ENCODE peak calls at places on chromosomes 4 and X, in ten cellular contexts. T is retinal pigment epithelial cell; E is HTR-8/SVneo; S is Ammon's horn; R is neural crest cell; H is esophagus squamous epithelium; B is NB4; M is RPMI8226; Q is MCF 10A; J is stimulated activated CD4-positive, alpha-beta T cell treated with anti-CD3 and anti-CD28 coated beads, Interleukin-12 subunit alpha, Interleukin-12 subunit beta, amount 100 ng/mL, for 48 hours. O is an unnamed sample.
A peak's percentile ranks its signal among the peaks of the same experiment; 100 is the strongest.

GRCh38 chr4:1769692-1770091 is 23.4 kb upstream of the FGFR3 start:
- DNase-seq in J (no peak), S (no peak), Q (no peak), B (no peak), H (no peak), E (no peak), R (no peak), M (no peak), T (no peak), O (no peak)

GRCh38 chrX:21487832-21488231 is 113.6 kb downstream of the CNKSR2 start:
- DNase-seq in S (no peak), T (peak; percentile 12), R (no peak), H (no peak), Q (peak; percentile 35), E (no peak), B (no peak), J (no peak), M (peak; percentile 18), O (no peak)

GRCh38 chr4:139665690-139666529 is at the start of gene MGST2:
- DNase-seq in E (peak; percentile 72), T (peak; percentile 52), R (peak; percentile 48), M (peak; percentile 56), J (no peak), S (peak; percentile 69), H (peak; percentile 11), Q (peak; percentile 65), B (peak; percentile 79), O (peak; percentile 48)

GRCh38 chr4:141933978-141934377 is 297.6 kb downstream of the IL15 start:
- DNase-seq in E (no peak), H (no peak), R (no peak), B (no peak), T (no peak), S (no peak), J (no peak), Q (peak; percentile 6), M (no peak), O (no peak)

GRCh38 chrX:153651540-153652079 is 4.6 kb downstream of the DUSP9 start:
- DNase-seq in S (no peak), R (no peak), J (no peak), Q (peak; percentile 14), B (peak; percentile 47), T (no peak), H (no peak), E (no peak), M (peak; percentile 47), O (no peak)

GRCh38 chrX:41734530-41734929 is 10.5 kb downstream of the GPR82 start:
- DNase-seq in H (no peak), R (no peak), E (peak; percentile 3), J (no peak), Q (peak; percentile 16), M (peak; percentile 20), B (peak; percentile 59), T (no peak), S (peak; percentile 44), O (no peak)

GRCh38 chr4:184310881-184311709 is 93.4 kb upstream of the ENPP6 start:
- DNase-seq in T (peak; percentile 16), H (no peak), B (no peak), J (no peak), S (peak; percentile 25), R (no peak), Q (no peak), M (no peak), E (no peak), O (peak; percentile 74)

GRCh38 chr4:139684351-139684750 is 18.7 kb downstream of the MGST2 start:
- DNase-seq in M (no peak), Q (no peak), T (no peak), J (no peak), H (no peak), R (no peak), S (no peak), B (no peak), E (no peak), O (no peak)

GRCh38 chr4:147370473-147370872 is 110.4 kb upstream of the EDNRA start:
- DNase-seq in Q (peak; percentile 66), H (no peak), B (no peak), T (no peak), J (no peak), M (no peak), R (no peak), S (no peak), E (no peak), O (no peak)

GRCh38 chrX:123425904-123426303 is 241.8 kb downstream of the GRIA3 start:
- DNase-seq in E (no peak), M (no peak), H (no peak), S (peak; percentile 50), B (no peak), T (no peak), Q (peak; percentile 66), J (no peak), R (no peak), O (no peak)

GRCh38 chr4:188408244-188409067 is 269.2 kb downstream of the TRIML1 start:
- DNase-seq in T (no peak), H (no peak), M (no peak), E (no peak), Q (no peak), R (no peak), B (no peak), S (no peak), J (no peak), O (no peak)

GRCh38 chr4:127604949-127605709 is 27.6 kb upstream of the INTU start:
- DNase-seq in B (peak; percentile 46), T (no peak), R (no peak), J (no peak), Q (peak; percentile 56), S (no peak), M (peak; percentile 31), E (no peak), H (no peak), O (no peak)

GRCh38 chr4:100188829-100189228 is 1.4 kb downstream of the DDIT4L start:
- DNase-seq in T (no peak), R (no peak), M (peak; percentile 52), J (no peak), E (no peak), H (no peak), S (no peak), B (no peak), Q (peak; percentile 50), O (no peak)

GRCh38 chr4:125432078-125432477 is 117.3 kb downstream of the FAT4 start:
- DNase-seq in H (no peak), S (peak; percentile 60), Q (peak; percentile 3), E (peak; percentile 23), J (no peak), R (no peak), M (no peak), B (peak; percentile 4), T (no peak), O (no peak)

GRCh38 chr4:8542776-8543525 is 37.2 kb upstream of the GPR78 start:
- DNase-seq in T (no peak), E (no peak), B (no peak), H (no peak), M (peak; percentile 30), R (no peak), S (no peak), J (no peak), Q (no peak), O (no peak)

GRCh38 chrX:33339219-33339618 is 127.9 kb upstream of the DMD start:
- DNase-seq in J (no peak), H (no peak), S (peak; percentile 25), R (no peak), E (peak; percentile 5), M (no peak), T (no peak), B (no peak), Q (peak; percentile 11), O (no peak)

GRCh38 chr4:41307633-41308032 is 50.9 kb downstream of the UCHL1 start:
- DNase-seq in H (no peak), T (no peak), R (no peak), E (no peak), Q (no peak), M (no peak), S (no peak), J (no peak), B (peak; percentile 13), O (no peak)

GRCh38 chrX:56738670-56739069 is 9.6 kb downstream of the NBDY start:
- DNase-seq in R (no peak), H (no peak), J (no peak), B (no peak), T (no peak), S (no peak), E (no peak), M (no peak), Q (no peak), O (no peak)

GRCh38 chrX:118968031-118968430 is 6.4 kb upstream of the LONRF3 start:
- DNase-seq in S (peak; percentile 6), T (no peak), J (no peak), Q (peak; percentile 14), E (no peak), H (no peak), M (no peak), R (no peak), B (no peak), O (no peak)

GRCh38 chrX:18490816-18491215 is 65.4 kb downstream of the CDKL5 start:
- DNase-seq in J (no peak), H (no peak), S (no peak), T (no peak), Q (no peak), E (no peak), M (no peak), R (no peak), B (no peak), O (no peak)

GRCh38 chr4:165972747-165973146 is 99.7 kb downstream of the TLL1 start:
- DNase-seq in R (no peak), B (no peak), H (no peak), M (no peak), J (no peak), T (peak; percentile 82), Q (peak; percentile 30), S (no peak), E (no peak), O (no peak)

GRCh38 chr4:127730142-127730913 is at the start of gene SLC25A31:
- DNase-seq in R (no peak), Q (no peak), B (no peak), T (no peak), H (no peak), S (no peak), E (no peak), J (no peak), M (no peak), O (no peak)

GRCh38 chr4:166277406-166277805 is 404.4 kb downstream of the TLL1 start:
- DNase-seq in T (no peak), H (no peak), J (no peak), M (no peak), R (no peak), S (no peak), Q (no peak), E (peak; percentile 17), B (no peak), O (no peak)

GRCh38 chr4:169765845-169766244 is 8.1 kb upstream of the HPF1 start:
- DNase-seq in S (no peak), E (no peak), M (no peak), J (no peak), H (no peak), Q (peak; percentile 14), B (no peak), T (peak; percentile 61), R (no peak), O (no peak)

GRCh38 chrX:39249999-39250398 is 448.7 kb downstream of the MID1IP1 start:
- DNase-seq in E (no peak), B (peak; percentile 3), J (no peak), R (no peak), H (no peak), Q (no peak), T (no peak), M (no peak), S (no peak), O (no peak)

GRCh38 chr4:13705521-13706035 is 78.1 kb upstream of the BOD1L1 start:
- DNase-seq in S (no peak), R (no peak), E (no peak), Q (peak; percentile 88), J (no peak), M (peak; percentile 83), H (peak; percentile 3), B (no peak), T (peak; percentile 13), O (peak; percentile 99)

GRCh38 chrX:12583543-12583942 is 207.7 kb upstream of the PRPS2 start:
- DNase-seq in E (no peak), Q (no peak), S (no peak), M (no peak), R (no peak), J (no peak), H (no peak), T (no peak), B (no peak), O (no peak)

GRCh38 chr4:140252144-140252741 is 98.3 kb upstream of the MAML3 start:
- DNase-seq in T (no peak), Q (no peak), H (no peak), B (peak; percentile 34), R (peak; percentile 17), S (no peak), M (no peak), E (no peak), J (no peak), O (no peak)